ENCODE peak calls at places on chromosomes 7 and 10, in seven cellular contexts. One of them, this sample, is unnamed.

GRCh38 chr7:946256-946996 is 8.1 kb downstream of the ADAP1 start:
- DNase-seq in fibroblast of lung: no peak
- DNase-seq in PC-3: no peak
- DNase-seq in OCI-LY7: no peak
- DNase-seq in sigmoid colon: peak
- DNase-seq in tibial nerve: no peak
- DNase-seq in Peyer's patch: no peak
- DNase-seq in this sample: no peak

GRCh38 chr10:63919576-63920279 is 398.5 kb downstream of the REEP3 start:
- DNase-seq in PC-3: no peak
- DNase-seq in sigmoid colon: no peak
- DNase-seq in fibroblast of lung: no peak
- DNase-seq in Peyer's patch: no peak
- DNase-seq in OCI-LY7: no peak
- DNase-seq in tibial nerve: no peak
- DNase-seq in this sample: no peak

GRCh38 chr7:149284850-149285580 is 23.0 kb downstream of the ZNF783 start:
- DNase-seq in fibroblast of lung: peak
- DNase-seq in PC-3: peak
- DNase-seq in sigmoid colon: peak
- DNase-seq in tibial nerve: peak
- DNase-seq in OCI-LY7: peak
- DNase-seq in Peyer's patch: peak
- DNase-seq in this sample: peak

GRCh38 chr7:63024446-63024845 is 974.2 kb upstream of the ZNF722 start:
- DNase-seq in Peyer's patch: no peak
- DNase-seq in sigmoid colon: no peak
- DNase-seq in PC-3: no peak
- DNase-seq in tibial nerve: no peak
- DNase-seq in OCI-LY7: no peak
- DNase-seq in fibroblast of lung: no peak
- DNase-seq in this sample: no peak

GRCh38 chr10:44706745-44707144 is 204.4 kb upstream of the TMEM72 start:
- DNase-seq in sigmoid colon: no peak
- DNase-seq in Peyer's patch: no peak
- DNase-seq in tibial nerve: no peak
- DNase-seq in OCI-LY7: no peak
- DNase-seq in fibroblast of lung: peak
- DNase-seq in PC-3: peak
- DNase-seq in this sample: no peak

GRCh38 chr7:74023037-74023436 is 4.9 kb upstream of the ELN start:
- DNase-seq in OCI-LY7: no peak
- DNase-seq in tibial nerve: peak
- DNase-seq in fibroblast of lung: peak
- DNase-seq in Peyer's patch: no peak
- DNase-seq in PC-3: peak
- DNase-seq in sigmoid colon: peak
- DNase-seq in this sample: no peak

GRCh38 chr10:77290528-77291155 is 347.0 kb downstream of the KCNMA1 start:
- DNase-seq in sigmoid colon: peak
- DNase-seq in tibial nerve: no peak
- DNase-seq in fibroblast of lung: peak
- DNase-seq in PC-3: peak
- DNase-seq in Peyer's patch: no peak
- DNase-seq in OCI-LY7: no peak
- DNase-seq in this sample: no peak

GRCh38 chr7:23474098-23474828 is 4.0 kb upstream of the IGF2BP3 start:
- DNase-seq in PC-3: peak
- DNase-seq in tibial nerve: peak
- DNase-seq in sigmoid colon: peak
- DNase-seq in fibroblast of lung: peak
- DNase-seq in Peyer's patch: no peak
- DNase-seq in OCI-LY7: peak
- DNase-seq in this sample: no peak

GRCh38 chr10:67015225-67015624 is 89.4 kb downstream of the LRRTM3 start:
- DNase-seq in tibial nerve: no peak
- DNase-seq in OCI-LY7: no peak
- DNase-seq in fibroblast of lung: no peak
- DNase-seq in Peyer's patch: no peak
- DNase-seq in sigmoid colon: no peak
- DNase-seq in PC-3: peak
- DNase-seq in this sample: no peak

GRCh38 chr10:71251319-71251718 is 38.9 kb downstream of the UNC5B start:
- DNase-seq in fibroblast of lung: no peak
- DNase-seq in sigmoid colon: no peak
- DNase-seq in PC-3: no peak
- DNase-seq in OCI-LY7: no peak
- DNase-seq in Peyer's patch: no peak
- DNase-seq in tibial nerve: no peak
- DNase-seq in this sample: no peak

GRCh38 chr10:77506517-77506916 is 131.1 kb downstream of the KCNMA1 start:
- DNase-seq in Peyer's patch: no peak
- DNase-seq in PC-3: no peak
- DNase-seq in sigmoid colon: no peak
- DNase-seq in OCI-LY7: no peak
- DNase-seq in fibroblast of lung: peak
- DNase-seq in tibial nerve: no peak
- DNase-seq in this sample: no peak

GRCh38 chr7:79182283-79182682 is 271.2 kb downstream of the MAGI2 start:
- DNase-seq in PC-3: peak
- DNase-seq in OCI-LY7: no peak
- DNase-seq in Peyer's patch: no peak
- DNase-seq in sigmoid colon: no peak
- DNase-seq in tibial nerve: no peak
- DNase-seq in fibroblast of lung: peak
- DNase-seq in this sample: no peak

GRCh38 chr10:93218386-93218785 is 144.7 kb downstream of the CYP26A1 start:
- DNase-seq in sigmoid colon: no peak
- DNase-seq in fibroblast of lung: no peak
- DNase-seq in OCI-LY7: no peak
- DNase-seq in PC-3: no peak
- DNase-seq in Peyer's patch: no peak
- DNase-seq in tibial nerve: no peak
- DNase-seq in this sample: no peak

GRCh38 chr10:31101123-31101522 is 69.5 kb upstream of the ZNF438 start:
- DNase-seq in OCI-LY7: no peak
- DNase-seq in PC-3: peak
- DNase-seq in sigmoid colon: no peak
- DNase-seq in fibroblast of lung: peak
- DNase-seq in Peyer's patch: no peak
- DNase-seq in tibial nerve: no peak
- DNase-seq in this sample: no peak

GRCh38 chr10:69123306-69123746 is 652 bp upstream of the VPS26A start:
- DNase-seq in tibial nerve: peak
- DNase-seq in Peyer's patch: no peak
- DNase-seq in PC-3: peak
- DNase-seq in sigmoid colon: no peak
- DNase-seq in fibroblast of lung: peak
- DNase-seq in OCI-LY7: no peak
- DNase-seq in this sample: no peak

GRCh38 chr10:22252801-22253577 is 35.2 kb upstream of the EBLN1 start:
- DNase-seq in Peyer's patch: peak
- DNase-seq in PC-3: no peak
- DNase-seq in fibroblast of lung: peak
- DNase-seq in tibial nerve: peak
- DNase-seq in sigmoid colon: peak
- DNase-seq in OCI-LY7: no peak
- DNase-seq in this sample: peak

GRCh38 chr10:24958701-24959392 is 6.4 kb upstream of the PRTFDC1 start:
- DNase-seq in fibroblast of lung: peak
- DNase-seq in PC-3: no peak
- DNase-seq in Peyer's patch: no peak
- DNase-seq in OCI-LY7: no peak
- DNase-seq in sigmoid colon: peak
- DNase-seq in tibial nerve: peak
- DNase-seq in this sample: peak

GRCh38 chr10:94219829-94220228 is 142.9 kb downstream of the NOC3L start:
- DNase-seq in tibial nerve: no peak
- DNase-seq in OCI-LY7: no peak
- DNase-seq in PC-3: no peak
- DNase-seq in Peyer's patch: no peak
- DNase-seq in fibroblast of lung: peak
- DNase-seq in sigmoid colon: no peak
- DNase-seq in this sample: no peak

GRCh38 chr7:25596443-25596842 is 368.2 kb upstream of the NPVF start:
- DNase-seq in Peyer's patch: no peak
- DNase-seq in OCI-LY7: no peak
- DNase-seq in sigmoid colon: no peak
- DNase-seq in fibroblast of lung: no peak
- DNase-seq in PC-3: no peak
- DNase-seq in tibial nerve: no peak
- DNase-seq in this sample: no peak

GRCh38 chr10:93947055-93947454 is 46.7 kb upstream of the PLCE1 start:
- DNase-seq in Peyer's patch: no peak
- DNase-seq in sigmoid colon: no peak
- DNase-seq in PC-3: peak
- DNase-seq in OCI-LY7: no peak
- DNase-seq in tibial nerve: no peak
- DNase-seq in fibroblast of lung: peak
- DNase-seq in this sample: no peak

GRCh38 chr10:76179806-76180205 is 748.4 kb downstream of the LRMDA start:
- DNase-seq in PC-3: no peak
- DNase-seq in fibroblast of lung: no peak
- DNase-seq in sigmoid colon: no peak
- DNase-seq in tibial nerve: no peak
- DNase-seq in Peyer's patch: no peak
- DNase-seq in OCI-LY7: no peak
- DNase-seq in this sample: no peak

GRCh38 chr10:104766341-104766740 is 125.3 kb downstream of the SORCS3 start:
- DNase-seq in OCI-LY7: no peak
- DNase-seq in tibial nerve: no peak
- DNase-seq in sigmoid colon: no peak
- DNase-seq in Peyer's patch: no peak
- DNase-seq in fibroblast of lung: peak
- DNase-seq in PC-3: peak
- DNase-seq in this sample: no peak

GRCh38 chr7:80403686-80404241 is 108.1 kb downstream of the GNAT3 start:
- DNase-seq in fibroblast of lung: peak
- DNase-seq in PC-3: no peak
- DNase-seq in sigmoid colon: no peak
- DNase-seq in tibial nerve: no peak
- DNase-seq in Peyer's patch: no peak
- DNase-seq in OCI-LY7: no peak
- DNase-seq in this sample: no peak

GRCh38 chr10:88557659-88558058 is 25.5 kb downstream of the RNLS start:
- DNase-seq in tibial nerve: no peak
- DNase-seq in fibroblast of lung: peak
- DNase-seq in Peyer's patch: no peak
- DNase-seq in OCI-LY7: no peak
- DNase-seq in sigmoid colon: no peak
- DNase-seq in PC-3: no peak
- DNase-seq in this sample: no peak

GRCh38 chr10:6667679-6668270 is 87.7 kb upstream of the PRKCQ start:
- DNase-seq in OCI-LY7: peak
- DNase-seq in fibroblast of lung: peak
- DNase-seq in sigmoid colon: no peak
- DNase-seq in tibial nerve: peak
- DNase-seq in PC-3: peak
- DNase-seq in Peyer's patch: no peak
- DNase-seq in this sample: peak

GRCh38 chr10:66472156-66472555 is 453.7 kb upstream of the LRRTM3 start:
- DNase-seq in tibial nerve: no peak
- DNase-seq in OCI-LY7: no peak
- DNase-seq in fibroblast of lung: no peak
- DNase-seq in Peyer's patch: no peak
- DNase-seq in PC-3: no peak
- DNase-seq in sigmoid colon: no peak
- DNase-seq in this sample: no peak

GRCh38 chr7:105800442-105800841 is 76.0 kb downstream of the ATXN7L1 start:
- DNase-seq in sigmoid colon: no peak
- DNase-seq in PC-3: no peak
- DNase-seq in Peyer's patch: no peak
- DNase-seq in fibroblast of lung: peak
- DNase-seq in OCI-LY7: no peak
- DNase-seq in tibial nerve: no peak
- DNase-seq in this sample: no peak

DNA sequence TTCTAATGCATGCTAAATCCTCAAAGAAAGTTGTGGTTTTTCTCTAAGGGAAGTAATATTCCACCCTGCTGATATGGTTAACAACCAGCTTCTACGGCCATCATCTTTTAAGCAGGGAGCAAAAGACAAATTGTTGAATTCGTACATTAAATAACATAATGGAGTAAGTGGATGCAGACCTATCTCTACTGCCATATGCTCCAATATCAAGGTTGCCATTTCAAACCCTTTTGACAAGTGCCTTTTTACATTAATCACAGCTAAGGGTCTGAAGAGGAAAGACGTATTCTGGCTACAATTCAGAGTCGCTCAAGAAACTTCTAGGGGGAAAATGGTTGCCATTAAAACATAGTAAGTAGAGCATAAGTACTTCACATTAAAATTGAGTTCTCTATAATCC is 103.1 kb downstream of the SLC25A13 start:
- DNase-seq in tibial nerve: no peak
- DNase-seq in OCI-LY7: no peak
- DNase-seq in PC-3: no peak
- DNase-seq in fibroblast of lung: no peak
- DNase-seq in Peyer's patch: no peak
- DNase-seq in sigmoid colon: no peak
- DNase-seq in this sample: no peak
- H3K27ac ChIP-seq in tibial nerve: no peak
- H3K27ac ChIP-seq in OCI-LY7: no peak
- H3K27ac ChIP-seq in PC-3: peak
- H3K27ac ChIP-seq in fibroblast of lung: no peak
- H3K27ac ChIP-seq in Peyer's patch: no peak
- H3K27ac ChIP-seq in sigmoid colon: peak
- H3K27ac ChIP-seq in this sample: no peak

GRCh38 chr10:65341323-65341922 is 1584.4 kb upstream of the LRRTM3 start:
- DNase-seq in PC-3: peak
- DNase-seq in sigmoid colon: no peak
- DNase-seq in tibial nerve: peak
- DNase-seq in OCI-LY7: no peak
- DNase-seq in fibroblast of lung: peak
- DNase-seq in Peyer's patch: no peak
- DNase-seq in this sample: no peak
- H3K27ac ChIP-seq in PC-3: peak
- H3K27ac ChIP-seq in sigmoid colon: no peak
- H3K27ac ChIP-seq in tibial nerve: no peak
- H3K27ac ChIP-seq in OCI-LY7: no peak
- H3K27ac ChIP-seq in fibroblast of lung: no peak
- H3K27ac ChIP-seq in Peyer's patch: no peak
- H3K27ac ChIP-seq in this sample: no peak

DNA sequence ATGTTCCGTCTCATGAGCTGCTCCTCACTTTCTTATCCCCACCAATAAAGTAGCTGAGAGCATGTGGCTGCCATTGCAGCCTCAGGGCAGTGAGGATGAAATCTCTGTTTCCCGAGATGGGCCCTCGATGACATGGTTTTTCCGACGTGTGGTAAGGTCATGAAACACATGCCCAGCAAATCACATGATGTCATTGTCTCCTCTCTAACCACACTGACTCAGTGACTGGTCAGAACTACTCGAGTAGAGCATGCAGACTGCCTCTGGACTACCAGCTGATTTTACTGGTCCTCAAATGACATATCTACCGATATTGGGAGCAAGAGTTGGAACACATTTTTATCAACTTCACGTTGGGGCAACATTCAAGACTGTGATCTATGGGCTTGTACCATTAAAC is 786.1 kb downstream of the CNTNAP2 start:
- DNase-seq in PC-3: peak
- DNase-seq in Peyer's patch: no peak
- DNase-seq in OCI-LY7: no peak
- DNase-seq in fibroblast of lung: no peak
- DNase-seq in tibial nerve: no peak
- DNase-seq in sigmoid colon: no peak
- DNase-seq in this sample: no peak
- H3K27ac ChIP-seq in PC-3: no peak
- H3K27ac ChIP-seq in Peyer's patch: no peak
- H3K27ac ChIP-seq in OCI-LY7: no peak
- H3K27ac ChIP-seq in fibroblast of lung: no peak
- H3K27ac ChIP-seq in tibial nerve: no peak
- H3K27ac ChIP-seq in sigmoid colon: no peak
- H3K27ac ChIP-seq in this sample: no peak

GRCh38 chr10:118957141-118957825 is 72.2 kb upstream of the NANOS1 start:
- DNase-seq in fibroblast of lung: no peak
- DNase-seq in PC-3: no peak
- DNase-seq in sigmoid colon: no peak
- DNase-seq in tibial nerve: no peak
- DNase-seq in OCI-LY7: no peak
- DNase-seq in Peyer's patch: no peak
- DNase-seq in this sample: no peak
- H3K27ac ChIP-seq in fibroblast of lung: no peak
- H3K27ac ChIP-seq in PC-3: no peak
- H3K27ac ChIP-seq in sigmoid colon: no peak
- H3K27ac ChIP-seq in tibial nerve: no peak
- H3K27ac ChIP-seq in OCI-LY7: no peak
- H3K27ac ChIP-seq in Peyer's patch: no peak
- H3K27ac ChIP-seq in this sample: no peak

This sample was measured in substantia nigra.